ENCODE peak calls at places on chromosomes 13 and 19, in six cellular contexts. S is breast epithelium, J is colonic mucosa, K is astrocyte, Q is OCI-LY7, L is ascending aorta. I is an unnamed sample.

GRCh38 chr19:52142001-52142595 is 2.4 kb upstream of the ZNF616 start:
- DNase-seq in S (no peak), J (no peak), K (no peak), Q (no peak), L (no peak), I (no peak)

GRCh38 chr19:35743640-35744306 is 1.4 kb downstream of the U2AF1L4 start:
- DNase-seq in S (no peak), J (no peak), K (no peak), Q (peak), L (no peak), I (no peak)

GRCh38 chr13:67224148-67224846 is 5.8 kb downstream of the PCDH9 start:
- DNase-seq in S (peak), J (peak), K (peak), Q (peak), L (no peak), I (peak)

GRCh38 chr13:64505511-64505910 is 2724.6 kb downstream of the PCDH9 start:
- DNase-seq in S (no peak), J (no peak), K (peak), Q (no peak), L (no peak), I (peak)

GRCh38 chr13:72255908-72256307 is 388.9 kb upstream of the DACH1 start:
- DNase-seq in S (no peak), J (peak), K (peak), Q (no peak), L (no peak), I (peak)

GRCh38 chr13:54972838-54973237 is 1944.2 kb downstream of the OLFM4 start:
- DNase-seq in S (no peak), J (no peak), K (no peak), Q (no peak), L (no peak), I (no peak)

GRCh38 chr19:15551183-15552004 is 43.1 kb downstream of the CYP4F22 start:
- DNase-seq in S (no peak), J (peak), K (no peak), Q (peak), L (no peak), I (no peak)

GRCh38 chr13:110914293-110915056 is 394 bp downstream of the ANKRD10 start:
- DNase-seq in S (peak), J (peak), K (peak), Q (peak), L (peak), I (peak)

GRCh38 chr13:57633950-57634828 is 2.6 kb downstream of the PCDH17 start:
- DNase-seq in S (no peak), J (no peak), K (peak), Q (no peak), L (no peak), I (no peak)

GRCh38 chr19:43078311-43078710 is 4.2 kb downstream of the PSG2 start:
- DNase-seq in S (no peak), J (no peak), K (peak), Q (no peak), L (no peak), I (peak)

GRCh38 chr19:18932216-18932841 is 8.7 kb downstream of the HOMER3 start:
- DNase-seq in S (no peak), J (peak), K (no peak), Q (peak), L (no peak), I (no peak)

GRCh38 chr19:2246801-2247361 is 2.2 kb upstream of the AMH start:
- DNase-seq in S (no peak), J (no peak), K (no peak), Q (no peak), L (no peak), I (peak)

GRCh38 chr13:84567848-84568247 is 685.6 kb upstream of the SLITRK1 start:
- DNase-seq in S (no peak), J (no peak), K (no peak), Q (no peak), L (no peak), I (no peak)

GRCh38 chr13:110799246-110800236 is 86.0 kb downstream of the ING1 start:
- DNase-seq in S (no peak), J (no peak), K (peak), Q (no peak), L (no peak), I (peak)

GRCh38 chr13:86563308-86563707 is 764.1 kb upstream of the SLITRK6 start:
- DNase-seq in S (no peak), J (no peak), K (peak), Q (no peak), L (no peak), I (no peak)

GRCh38 chr13:106617561-106617960 is 49.6 kb upstream of the ARGLU1 start:
- DNase-seq in S (no peak), J (no peak), K (peak), Q (no peak), L (no peak), I (peak)

GRCh38 chr13:109989155-109989554 is 202.8 kb upstream of the IRS2 start:
- DNase-seq in S (no peak), J (no peak), K (peak), Q (no peak), L (no peak), I (peak)

GRCh38 chr13:112905990-112906641 is 62.9 kb upstream of the MCF2L start:
- DNase-seq in S (peak), J (no peak), K (no peak), Q (no peak), L (no peak), I (no peak)

GRCh38 chr19:38211206-38211605 is 12.8 kb downstream of the DPF1 start:
- DNase-seq in S (no peak), J (no peak), K (no peak), Q (no peak), L (no peak), I (no peak)

GRCh38 chr13:113951246-113951999 is 22.5 kb downstream of the C13orf46 start:
- DNase-seq in S (peak), J (peak), K (no peak), Q (peak), L (peak), I (peak)

GRCh38 chr13:70203661-70204229 is 95.5 kb upstream of the KLHL1 start:
- DNase-seq in S (no peak), J (no peak), K (no peak), Q (peak), L (no peak), I (no peak)

GRCh38 chr13:40895715-40896184 is 106.3 kb downstream of the SLC25A15 start:
- DNase-seq in S (no peak), J (peak), K (no peak), Q (no peak), L (no peak), I (no peak)

GRCh38 chr13:100552755-100553154 is 35.8 kb downstream of the GGACT start:
- DNase-seq in S (no peak), J (no peak), K (no peak), Q (no peak), L (no peak), I (no peak)

GRCh38 chr13:99495478-99496321 is 5.6 kb upstream of the TM9SF2 start:
- DNase-seq in S (no peak), J (no peak), K (no peak), Q (no peak), L (no peak), I (no peak)

GRCh38 chr19:49691243-49692101 is 556 bp downstream of the CPT1C start:
- DNase-seq in S (no peak), J (peak), K (peak), Q (no peak), L (no peak), I (peak)

GRCh38 chr19:37977992-37978391 is 71.0 kb downstream of the SIPA1L3 start:
- DNase-seq in S (peak), J (no peak), K (peak), Q (peak), L (no peak), I (peak)

GRCh38 chr19:48443731-48444128 is 2.1 kb upstream of the GRWD1 start:
- DNase-seq in S (no peak), J (no peak), K (no peak), Q (no peak), L (no peak), I (no peak)
- H3K4me3 ChIP-seq in S (no peak), J (peak), K (no peak), Q (no peak), L (peak), I (no peak)

DNA sequence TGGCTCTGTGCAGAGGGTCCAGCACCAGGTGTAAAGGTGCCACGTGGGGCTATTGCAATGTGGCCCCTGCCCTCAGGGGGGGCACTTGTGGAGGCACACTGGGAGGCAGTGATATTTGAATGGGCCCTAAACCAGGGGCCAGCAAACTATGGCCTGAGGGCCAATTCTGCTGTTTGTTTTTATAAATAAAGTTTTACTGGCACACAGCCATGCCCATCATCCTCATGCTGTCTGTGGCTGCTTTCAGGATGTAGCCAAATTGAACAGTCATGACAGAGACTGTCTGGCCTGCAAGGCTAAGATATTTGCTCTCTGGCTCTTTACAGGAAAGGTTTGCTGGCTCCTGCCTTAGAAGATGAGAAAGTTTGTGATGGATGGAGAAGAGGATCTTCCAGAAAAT is 33.9 kb upstream of the RANBP3 start:
- DNase-seq in S (no peak), J (no peak), K (no peak), Q (no peak), L (no peak), I (no peak)
- TF ChIP-seq CTCF in S (no peak), J (no peak), K (no peak), Q (no peak), L (no peak), I (no peak)

DNA sequence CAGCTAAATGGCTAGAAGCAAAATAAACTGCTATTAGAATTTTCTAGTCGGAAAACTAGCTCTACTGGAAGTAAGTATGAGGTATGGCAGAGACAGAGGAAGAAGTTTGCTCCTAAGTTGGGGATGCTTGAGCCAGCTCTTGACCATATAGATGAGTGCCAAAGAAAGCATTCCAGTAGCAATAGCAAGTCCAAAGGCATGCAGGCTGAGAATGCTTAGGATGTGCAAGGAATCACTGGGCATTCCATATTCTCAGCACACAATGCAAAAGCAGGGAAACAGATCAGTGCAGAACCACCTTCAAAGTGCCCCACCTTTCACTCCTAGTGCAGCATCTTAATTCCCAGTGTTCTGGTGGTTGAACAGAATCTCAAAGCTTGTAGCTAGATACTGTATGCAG is 32.9 kb downstream of the SERTM1 start:
- DNase-seq in S (no peak), J (no peak), K (peak), Q (no peak), L (no peak), I (peak)
- H3K4me3 ChIP-seq in S (no peak), J (no peak), K (peak), Q (no peak), L (no peak), I (no peak)

GRCh38 chr19:57830071-57830602 is at the start of gene ZNF587B:
- DNase-seq in S (peak), J (peak), K (peak), Q (peak), L (no peak), I (peak)
- TF ChIP-seq CTCF in S (no peak), J (peak), K (no peak), Q (peak), L (no peak), I (peak)

GRCh38 chr19:3433805-3434540 is 46.4 kb downstream of the SMIM24 start:
- DNase-seq in S (no peak), J (no peak), K (no peak), Q (no peak), L (no peak), I (no peak)
- H3K4me3 ChIP-seq in S (no peak), J (no peak), K (no peak), Q (peak), L (peak), I (no peak)

I was measured in brain microvascular endothelial cell.